ENCODE peak calls at places on chromosomes 3 and 15, in eight cellular contexts. H is KG1, K is pons, R is LoVo, J is endothelial cell, C is NCI-H446, L is M059J, N is retinal pigment epithelial cell. V is an unnamed sample.

GRCh38 chr3:71874618-71875017 is 89.7 kb upstream of the PROK2 start:
- DNase-seq in H (no peak), K (no peak), N (no peak), C (no peak), R (no peak), J (no peak), L (no peak), V (no peak)

GRCh38 chr15:48029656-48030055 is 91.1 kb upstream of the SLC24A5 start:
- DNase-seq in L (no peak), K (peak; percentile 57), N (no peak), R (no peak), H (no peak), J (no peak), C (no peak), V (no peak)

GRCh38 chr3:188584958-188585689 is 431.2 kb downstream of the LPP start:
- DNase-seq in N (no peak), L (peak; percentile 56), R (no peak), H (no peak), C (no peak), K (peak; percentile 40), J (no peak), V (no peak)

GRCh38 chr3:23435318-23435717 is 232.2 kb downstream of the UBE2E2 start:
- DNase-seq in K (no peak), J (no peak), L (peak; percentile 33), R (no peak), H (no peak), N (no peak), C (no peak), V (no peak)

GRCh38 chr15:51303462-51303861 is 34.9 kb downstream of the CYP19A1 start:
- DNase-seq in R (no peak), N (no peak), J (no peak), L (no peak), H (no peak), C (no peak), K (no peak), V (no peak)

GRCh38 chr15:85171736-85172135 is 190.1 kb downstream of the PDE8A start:
- DNase-seq in L (no peak), C (no peak), R (no peak), H (no peak), N (no peak), J (no peak), K (no peak), V (no peak)

GRCh38 chr3:186930639-186931486 is 537 bp downstream of the ST6GAL1 start:
- DNase-seq in L (peak; percentile 72), K (no peak), C (no peak), R (peak; percentile 62), J (peak; percentile 67), H (peak; percentile 65), N (no peak), V (peak; percentile 38)

GRCh38 chr3:152961323-152961722 is 126.4 kb downstream of the P2RY1 start:
- DNase-seq in J (peak; percentile 31), R (no peak), K (peak; percentile 7), H (no peak), N (no peak), C (no peak), L (peak; percentile 11), V (no peak)

GRCh38 chr15:68691667-68692066 is 112.9 kb downstream of the CORO2B start:
- DNase-seq in R (no peak), J (no peak), N (no peak), L (peak; percentile 10), K (no peak), H (no peak), C (peak; percentile 29), V (no peak)

GRCh38 chr15:59116141-59116540 is 11.2 kb downstream of the CCNB2 start:
- DNase-seq in R (no peak), H (no peak), N (no peak), L (no peak), C (no peak), J (no peak), K (no peak), V (no peak)

GRCh38 chr3:82802501-82802900 is 1041.1 kb upstream of the GBE1 start:
- DNase-seq in H (no peak), L (peak; percentile 11), J (no peak), C (no peak), N (no peak), R (no peak), K (no peak), V (no peak)

V was measured in occipital lobe.